ENCODE peak calls at places on chromosomes 13 and 19, in four cellular contexts. J is K562, A is GM12878, P is HepG2. V is an unnamed sample.

GRCh38 chr19:13758795-13759194 is 5.5 kb upstream of the MRI1 start:
- DNase-seq in J (no peak), A (no peak), P (no peak), V (no peak)

GRCh38 chr13:90640976-90641375 is 706.5 kb upstream of the MIR17HG start:
- DNase-seq in J (no peak), A (no peak), P (no peak), V (no peak)

GRCh38 chr19:55115446-55116065 is 1.9 kb downstream of the PPP1R12C start:
- DNase-seq in J (peak; percentile 57), A (no peak), P (no peak), V (no peak)

GRCh38 chr13:94646904-94647303 is 45.2 kb downstream of the GPR180 start:
- DNase-seq in J (no peak), A (peak; percentile 12), P (no peak), V (no peak)

GRCh38 chr13:92941167-92941566 is 285.4 kb upstream of the GPC6 start:
- DNase-seq in J (no peak), A (no peak), P (no peak), V (no peak)

GRCh38 chr13:113769106-113769505 is 10.1 kb downstream of the TMEM255B start:
- DNase-seq in J (no peak), A (no peak), P (no peak), V (no peak)

GRCh38 chr13:95420501-95420900 is 119.2 kb upstream of the ABCC4 start:
- DNase-seq in J (no peak), A (no peak), P (no peak), V (no peak)

GRCh38 chr13:102709536-102709935 is 14.7 kb upstream of the METTL21C start:
- DNase-seq in J (no peak), A (no peak), P (no peak), V (no peak)

GRCh38 chr13:51584731-51585191 is 499 bp downstream of the WDFY2 start:
- DNase-seq in J (peak; percentile 13), A (no peak), P (peak; percentile 64), V (peak; percentile 28)

GRCh38 chr19:12611361-12611699 is 610 bp downstream of the ZNF791 start:
- DNase-seq in J (no peak), A (no peak), P (peak; percentile 70), V (peak; percentile 78)

GRCh38 chr13:50592412-50593145 is 250.9 kb downstream of the DLEU7 start:
- DNase-seq in J (no peak), A (no peak), P (no peak), V (no peak)

GRCh38 chr13:32645854-32646253 is 59.6 kb downstream of the PDS5B start:
- DNase-seq in J (no peak), A (peak; percentile 62), P (no peak), V (no peak)

GRCh38 chr13:93450226-93450625 is 223.6 kb downstream of the GPC6 start:
- DNase-seq in J (no peak), A (no peak), P (no peak), V (no peak)

GRCh38 chr13:75829874-75830273 is 193.7 kb downstream of the LMO7 start:
- DNase-seq in J (no peak), A (no peak), P (no peak), V (no peak)

GRCh38 chr19:21202865-21203494 is 61.1 kb downstream of the ZNF431 start:
- DNase-seq in J (peak; percentile 53), A (peak; percentile 3), P (no peak), V (peak; percentile 43)

GRCh38 chr13:23020246-23020843 is 160.4 kb upstream of the SGCG start:
- DNase-seq in J (peak; percentile 19), A (peak; percentile 34), P (peak; percentile 53), V (peak; percentile 21)

GRCh38 chr13:42047561-42048322 is 706 bp upstream of the DGKH start:
- DNase-seq in J (peak; percentile 37), A (peak; percentile 8), P (no peak), V (peak; percentile 44)

GRCh38 chr19:18756896-18757295 is 34.2 kb downstream of the COMP start:
- DNase-seq in J (no peak), A (no peak), P (no peak), V (no peak)

GRCh38 chr19:42028304-42029216 is 34.5 kb upstream of the ATP1A3 start:
- DNase-seq in J (peak; percentile 77), A (no peak), P (no peak), V (peak; percentile 76)

GRCh38 chr13:71964491-71965108 is 97.6 kb upstream of the DACH1 start:
- DNase-seq in J (no peak), A (no peak), P (no peak), V (no peak)

GRCh38 chr13:113398963-113399754 is 35.2 kb upstream of the GRTP1 start:
- DNase-seq in J (no peak), A (no peak), P (no peak), V (no peak)

GRCh38 chr19:32581704-32582164 is 744 bp downstream of the PDCD5 start:
- DNase-seq in J (peak; percentile 39), A (no peak), P (no peak), V (peak; percentile 35)

GRCh38 chr19:38337360-38337653 is 1.7 kb downstream of the CATSPERG start:
- DNase-seq in J (no peak), A (no peak), P (peak; percentile 14), V (no peak)

GRCh38 chr19:12779162-12779993 is 4.0 kb upstream of the HOOK2 start:
- DNase-seq in J (peak; percentile 41), A (no peak), P (peak; percentile 61), V (no peak)

GRCh38 chr13:27379694-27380596 is 44.5 kb upstream of the GTF3A start:
- DNase-seq in J (peak; percentile 57), A (no peak), P (peak; percentile 60), V (peak; percentile 82)

GRCh38 chr19:19061491-19061890 is 2.3 kb upstream of the SLC25A42 start:
- DNase-seq in J (no peak), A (no peak), P (no peak), V (no peak)

GRCh38 chr19:18414504-18415176 is 4.6 kb upstream of the SSBP4 start:
- DNase-seq in J (peak; percentile 51), A (no peak), P (no peak), V (no peak)

GRCh38 chr13:112065867-112066623 is 904 bp upstream of the SOX1 start:
- DNase-seq in J (no peak), A (no peak), P (no peak), V (no peak)
- TF ChIP-seq FOXK2 in J (no peak), A (no peak), P (no peak), V (no peak)

GRCh38 chr19:10339380-10339960 is at the start of gene ICAM3:
- DNase-seq in J (no peak), A (peak; percentile 43), P (no peak), V (no peak)
- TF ChIP-seq FOXK2 in J (no peak), A (no peak), P (no peak), V (no peak)

DNA sequence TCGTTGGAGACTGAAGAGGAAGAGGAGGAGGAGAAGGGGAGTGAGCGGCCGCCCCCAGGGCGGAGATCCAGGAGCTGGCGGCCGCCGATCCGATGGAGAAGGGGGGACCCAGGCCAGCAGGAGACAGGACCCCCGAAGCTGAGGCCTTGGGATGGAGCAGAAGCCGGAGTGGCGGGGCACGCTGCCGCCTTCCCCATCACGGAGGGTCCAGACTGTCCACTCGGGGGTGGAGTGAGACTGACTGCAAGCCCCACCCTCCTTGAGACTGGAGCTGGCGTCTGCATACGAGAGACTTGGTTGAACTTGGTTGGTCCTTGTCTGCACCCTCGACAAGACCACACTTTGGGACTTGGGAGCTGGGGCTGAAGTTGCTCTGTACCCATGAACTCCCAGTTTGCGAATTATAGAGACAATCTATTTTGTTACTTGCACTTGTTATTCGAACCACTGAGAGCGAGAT is 1.8 kb downstream of the GADD45B start:
- DNase-seq in J (no peak), A (no peak), P (no peak), V (no peak)
- TF ChIP-seq FOXK2 in J (no peak), A (no peak), P (no peak), V (no peak)

DNA sequence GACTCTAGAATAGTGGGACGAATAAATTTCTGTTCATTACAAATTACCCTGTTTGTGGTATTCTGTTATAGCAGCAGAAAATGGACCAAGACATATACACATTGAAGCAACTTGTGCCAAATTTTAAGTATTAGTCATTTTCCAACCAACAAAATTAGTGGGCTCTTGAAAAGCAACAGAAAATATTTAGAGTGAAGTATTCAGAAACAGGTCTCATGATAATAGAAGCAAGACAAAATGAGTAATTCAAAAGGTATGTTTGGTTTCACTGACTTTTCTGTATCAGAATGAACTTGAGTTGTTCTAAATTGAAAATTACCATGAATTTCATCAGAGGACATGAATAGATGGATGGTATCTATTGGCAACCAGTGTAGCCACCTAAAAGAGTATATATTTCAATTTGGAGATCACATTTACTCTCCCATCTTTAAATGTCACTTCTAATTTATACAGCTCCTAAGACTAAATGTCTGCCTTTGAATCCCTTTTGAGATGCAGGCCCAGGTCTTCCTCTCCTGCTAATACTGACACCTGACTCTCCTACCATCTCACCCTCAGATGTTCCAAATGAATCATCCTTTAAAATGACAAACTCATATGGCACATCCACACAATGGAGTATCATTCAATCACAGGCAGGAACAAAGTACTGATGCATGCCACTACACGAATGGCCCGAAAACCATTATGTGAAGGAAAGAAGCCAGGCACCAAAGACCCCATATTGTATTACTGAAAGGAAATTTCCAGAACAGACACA is 40.7 kb upstream of the DOCK9 start:
- DNase-seq in J (no peak), A (no peak), P (no peak), V (no peak)
- TF ChIP-seq FOXK2 in J (no peak), A (no peak), P (no peak), V (no peak)

GRCh38 chr13:98746968-98747367 is 5.5 kb downstream of the SLC15A1 start:
- DNase-seq in J (no peak), A (no peak), P (peak; percentile 60), V (no peak)
- TF ChIP-seq FOXK2 in J (no peak), A (no peak), P (no peak), V (no peak)

DNA sequence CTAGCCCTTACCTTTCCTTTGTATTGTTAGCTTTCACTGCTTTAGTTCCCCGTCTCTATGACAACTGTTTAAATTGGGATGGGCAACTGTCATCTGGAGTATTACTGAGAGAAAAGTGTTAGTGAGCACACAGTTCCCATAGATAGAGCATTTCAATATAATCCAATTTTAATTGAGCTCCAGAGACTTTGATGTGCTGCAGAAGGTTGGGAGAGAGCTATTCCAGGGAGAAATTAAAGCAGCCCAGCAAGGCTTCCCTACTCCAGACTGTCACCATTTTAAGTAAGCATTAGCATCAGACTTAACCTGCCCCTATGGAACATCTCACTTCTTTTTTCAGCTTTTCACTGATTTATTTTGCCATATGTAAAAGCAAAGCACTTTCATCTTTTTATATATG is 55.1 kb upstream of the MAB21L1 start:
- DNase-seq in J (no peak), A (no peak), P (no peak), V (no peak)
- TF ChIP-seq FOXK2 in J (no peak), A (no peak), P (no peak), V (no peak)

V was measured in HEK293T.